ENCODE peak calls at places on chromosomes 16 and 17, in five cellular contexts. One of them, this sample, is unnamed.

GRCh38 chr16:82263456-82264159 is 93.6 kb upstream of the MPHOSPH6 start:
- DNase-seq in GM13976: peak
- DNase-seq in heart left ventricle: peak
- DNase-seq in heart right ventricle: peak
- DNase-seq in BJ: no peak
- DNase-seq in this sample: peak

GRCh38 chr17:75077072-75077489 is 10.7 kb upstream of the SLC16A5 start:
- DNase-seq in heart right ventricle: no peak
- DNase-seq in BJ: no peak
- DNase-seq in heart left ventricle: no peak
- DNase-seq in GM13976: no peak
- DNase-seq in this sample: peak

GRCh38 chr17:27319536-27320221 is 25.8 kb downstream of the WSB1 start:
- DNase-seq in GM13976: no peak
- DNase-seq in BJ: no peak
- DNase-seq in heart right ventricle: peak
- DNase-seq in heart left ventricle: peak
- DNase-seq in this sample: no peak

GRCh38 chr17:75571197-75571884 is 16.3 kb upstream of the MYO15B start:
- DNase-seq in GM13976: peak
- DNase-seq in heart left ventricle: peak
- DNase-seq in BJ: no peak
- DNase-seq in heart right ventricle: peak
- DNase-seq in this sample: peak

GRCh38 chr16:25134306-25134705 is 22.8 kb downstream of the LCMT1 start:
- DNase-seq in GM13976: no peak
- DNase-seq in BJ: no peak
- DNase-seq in heart left ventricle: no peak
- DNase-seq in heart right ventricle: no peak
- DNase-seq in this sample: no peak

GRCh38 chr17:81593105-81593871 is 41.1 kb upstream of the FAAP100 start:
- DNase-seq in heart left ventricle: peak
- DNase-seq in heart right ventricle: no peak
- DNase-seq in BJ: no peak
- DNase-seq in GM13976: no peak
- DNase-seq in this sample: no peak

GRCh38 chr16:54882556-54882955 is 48.1 kb upstream of the IRX5 start:
- DNase-seq in GM13976: no peak
- DNase-seq in heart right ventricle: no peak
- DNase-seq in heart left ventricle: no peak
- DNase-seq in BJ: no peak
- DNase-seq in this sample: no peak

GRCh38 chr17:71286625-71287024 is 834.2 kb upstream of the SOX9 start:
- DNase-seq in heart right ventricle: no peak
- DNase-seq in GM13976: no peak
- DNase-seq in BJ: no peak
- DNase-seq in heart left ventricle: no peak
- DNase-seq in this sample: no peak

GRCh38 chr16:89052824-89053724 is 40.6 kb upstream of the ACSF3 start:
- DNase-seq in heart right ventricle: no peak
- DNase-seq in GM13976: no peak
- DNase-seq in BJ: no peak
- DNase-seq in heart left ventricle: no peak
- DNase-seq in this sample: no peak

GRCh38 chr16:48146710-48147109 is 9.1 kb downstream of the ABCC12 start:
- DNase-seq in heart left ventricle: no peak
- DNase-seq in BJ: no peak
- DNase-seq in GM13976: no peak
- DNase-seq in heart right ventricle: no peak
- DNase-seq in this sample: no peak

GRCh38 chr17:41944943-41945342 is 14.5 kb downstream of the ODAD4 start:
- DNase-seq in heart right ventricle: no peak
- DNase-seq in BJ: no peak
- DNase-seq in GM13976: no peak
- DNase-seq in heart left ventricle: no peak
- DNase-seq in this sample: no peak

GRCh38 chr16:81996664-81997529 is 14.4 kb downstream of the SDR42E1 start:
- DNase-seq in GM13976: no peak
- DNase-seq in heart right ventricle: no peak
- DNase-seq in heart left ventricle: no peak
- DNase-seq in BJ: peak
- DNase-seq in this sample: no peak

GRCh38 chr17:38730526-38731379 is 612 bp downstream of the CISD3 start:
- DNase-seq in BJ: no peak
- DNase-seq in heart right ventricle: peak
- DNase-seq in heart left ventricle: peak
- DNase-seq in GM13976: no peak
- DNase-seq in this sample: no peak

GRCh38 chr16:84084570-84085270 is 32.0 kb downstream of the MBTPS1 start:
- DNase-seq in heart right ventricle: peak
- DNase-seq in GM13976: peak
- DNase-seq in BJ: no peak
- DNase-seq in heart left ventricle: peak
- DNase-seq in this sample: peak

GRCh38 chr16:77112701-77113100 is 78.3 kb upstream of the MON1B start:
- DNase-seq in heart left ventricle: no peak
- DNase-seq in heart right ventricle: no peak
- DNase-seq in BJ: no peak
- DNase-seq in GM13976: no peak
- DNase-seq in this sample: no peak

GRCh38 chr17:82536220-82537201 is 17.0 kb downstream of the FOXK2 start:
- DNase-seq in heart right ventricle: peak
- DNase-seq in BJ: peak
- DNase-seq in heart left ventricle: peak
- DNase-seq in GM13976: no peak
- DNase-seq in this sample: no peak

GRCh38 chr16:30893082-30893743 is 664 bp downstream of the BCL7C start:
- DNase-seq in GM13976: peak
- DNase-seq in heart left ventricle: no peak
- DNase-seq in BJ: no peak
- DNase-seq in heart right ventricle: no peak
- DNase-seq in this sample: no peak

GRCh38 chr17:76572201-76572910 is 13.3 kb downstream of the ST6GALNAC2 start:
- DNase-seq in heart left ventricle: no peak
- DNase-seq in BJ: no peak
- DNase-seq in GM13976: no peak
- DNase-seq in heart right ventricle: no peak
- DNase-seq in this sample: no peak

GRCh38 chr16:56767018-56767417 is 37.1 kb downstream of the NUP93 start:
- DNase-seq in GM13976: no peak
- DNase-seq in heart right ventricle: no peak
- DNase-seq in heart left ventricle: no peak
- DNase-seq in BJ: no peak
- DNase-seq in this sample: no peak

GRCh38 chr17:49016775-49017463 is 19.7 kb downstream of the IGF2BP1 start:
- DNase-seq in GM13976: no peak
- DNase-seq in heart left ventricle: no peak
- DNase-seq in heart right ventricle: no peak
- DNase-seq in BJ: no peak
- DNase-seq in this sample: no peak

GRCh38 chr16:75062135-75062943 is 54.2 kb downstream of the LDHD start:
- DNase-seq in heart left ventricle: peak
- DNase-seq in GM13976: no peak
- DNase-seq in BJ: no peak
- DNase-seq in heart right ventricle: peak
- DNase-seq in this sample: no peak

GRCh38 chr17:4509402-4509801 is 10.7 kb downstream of the SPNS2 start:
- DNase-seq in BJ: no peak
- DNase-seq in heart right ventricle: no peak
- DNase-seq in GM13976: peak
- DNase-seq in heart left ventricle: no peak
- DNase-seq in this sample: peak
- TF ChIP-seq CTCF in BJ: no peak
- TF ChIP-seq CTCF in heart right ventricle: peak
- TF ChIP-seq CTCF in GM13976: no peak
- TF ChIP-seq CTCF in heart left ventricle: no peak
- TF ChIP-seq CTCF in this sample: no peak

DNA sequence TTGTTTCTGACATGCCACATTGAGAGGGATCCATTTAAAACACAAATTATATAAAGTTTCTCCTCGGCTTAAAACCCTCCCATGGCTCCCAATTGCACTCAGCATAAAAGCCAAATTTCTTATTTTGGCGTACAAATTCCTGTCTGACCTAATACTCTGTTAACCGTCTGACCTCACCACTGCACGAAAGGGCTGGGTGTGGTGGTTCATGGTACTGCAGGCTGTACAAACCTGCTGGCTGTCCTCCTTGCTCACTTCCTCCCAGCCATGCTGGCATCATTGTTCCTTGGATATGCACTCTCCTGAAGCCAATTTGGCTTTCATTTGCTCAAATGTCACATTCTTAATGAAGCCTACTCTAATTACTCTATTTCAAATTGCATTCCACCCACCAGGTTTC is 301.6 kb upstream of the C16orf82 start:
- DNase-seq in BJ: no peak
- DNase-seq in heart right ventricle: no peak
- DNase-seq in GM13976: no peak
- DNase-seq in heart left ventricle: no peak
- DNase-seq in this sample: no peak
- TF ChIP-seq CTCF in BJ: no peak
- TF ChIP-seq CTCF in heart right ventricle: peak
- TF ChIP-seq CTCF in GM13976: no peak
- TF ChIP-seq CTCF in heart left ventricle: peak
- TF ChIP-seq CTCF in this sample: no peak

GRCh38 chr16:27268376-27269299 is at the start of gene NSMCE1:
- DNase-seq in heart right ventricle: peak
- DNase-seq in BJ: peak
- DNase-seq in heart left ventricle: peak
- DNase-seq in GM13976: peak
- DNase-seq in this sample: peak
- TF ChIP-seq CTCF in heart right ventricle: peak
- TF ChIP-seq CTCF in BJ: peak
- TF ChIP-seq CTCF in heart left ventricle: peak
- TF ChIP-seq CTCF in GM13976: no peak
- TF ChIP-seq CTCF in this sample: no peak

GRCh38 chr16:49801290-49801689 is 54.6 kb downstream of the ZNF423 start:
- DNase-seq in heart left ventricle: no peak
- DNase-seq in heart right ventricle: no peak
- DNase-seq in GM13976: no peak
- DNase-seq in BJ: no peak
- DNase-seq in this sample: no peak
- TF ChIP-seq CTCF in heart left ventricle: no peak
- TF ChIP-seq CTCF in heart right ventricle: no peak
- TF ChIP-seq CTCF in GM13976: no peak
- TF ChIP-seq CTCF in BJ: no peak
- TF ChIP-seq CTCF in this sample: no peak

GRCh38 chr17:60819447-60820130 is 141.9 kb downstream of the BCAS3 start:
- DNase-seq in heart left ventricle: no peak
- DNase-seq in BJ: no peak
- DNase-seq in GM13976: no peak
- DNase-seq in heart right ventricle: no peak
- DNase-seq in this sample: no peak

GRCh38 chr17:60817187-60817586 is 139.5 kb downstream of the BCAS3 start:
- DNase-seq in BJ: peak
- DNase-seq in GM13976: no peak
- DNase-seq in heart left ventricle: no peak
- DNase-seq in heart right ventricle: no peak
- DNase-seq in this sample: no peak
- TF ChIP-seq CTCF in BJ: no peak
- TF ChIP-seq CTCF in GM13976: no peak
- TF ChIP-seq CTCF in heart left ventricle: no peak
- TF ChIP-seq CTCF in heart right ventricle: no peak
- TF ChIP-seq CTCF in this sample: no peak

DNA sequence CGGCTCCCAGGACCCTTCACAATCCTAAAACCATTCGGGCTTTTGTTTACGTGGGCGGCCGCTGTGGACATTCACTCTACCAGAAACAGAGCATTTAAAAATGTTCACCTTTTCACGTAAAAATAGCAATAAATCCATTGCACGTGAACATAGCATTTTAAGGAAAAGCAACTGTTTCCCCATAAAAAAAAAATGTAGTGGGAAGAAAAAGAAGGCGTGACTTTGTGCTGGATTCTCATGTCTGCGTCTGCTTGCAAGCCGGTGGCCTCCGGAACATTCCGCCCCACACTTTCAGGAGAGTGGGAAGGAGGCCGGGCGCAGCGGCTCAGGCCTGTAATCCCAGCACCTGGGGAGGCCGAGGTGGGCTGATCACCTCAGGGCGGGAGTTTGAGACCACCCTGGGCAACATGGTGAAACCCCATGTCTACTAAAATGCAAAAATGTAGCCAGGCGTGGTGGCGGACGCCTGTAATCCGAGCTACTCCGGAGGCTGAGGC is 13.4 kb upstream of the GNG13 start:
- DNase-seq in heart right ventricle: no peak
- DNase-seq in GM13976: no peak
- DNase-seq in heart left ventricle: no peak
- DNase-seq in BJ: no peak
- DNase-seq in this sample: no peak
- TF ChIP-seq CTCF in heart right ventricle: no peak
- TF ChIP-seq CTCF in GM13976: no peak
- TF ChIP-seq CTCF in heart left ventricle: no peak
- TF ChIP-seq CTCF in BJ: no peak
- TF ChIP-seq CTCF in this sample: no peak

DNA sequence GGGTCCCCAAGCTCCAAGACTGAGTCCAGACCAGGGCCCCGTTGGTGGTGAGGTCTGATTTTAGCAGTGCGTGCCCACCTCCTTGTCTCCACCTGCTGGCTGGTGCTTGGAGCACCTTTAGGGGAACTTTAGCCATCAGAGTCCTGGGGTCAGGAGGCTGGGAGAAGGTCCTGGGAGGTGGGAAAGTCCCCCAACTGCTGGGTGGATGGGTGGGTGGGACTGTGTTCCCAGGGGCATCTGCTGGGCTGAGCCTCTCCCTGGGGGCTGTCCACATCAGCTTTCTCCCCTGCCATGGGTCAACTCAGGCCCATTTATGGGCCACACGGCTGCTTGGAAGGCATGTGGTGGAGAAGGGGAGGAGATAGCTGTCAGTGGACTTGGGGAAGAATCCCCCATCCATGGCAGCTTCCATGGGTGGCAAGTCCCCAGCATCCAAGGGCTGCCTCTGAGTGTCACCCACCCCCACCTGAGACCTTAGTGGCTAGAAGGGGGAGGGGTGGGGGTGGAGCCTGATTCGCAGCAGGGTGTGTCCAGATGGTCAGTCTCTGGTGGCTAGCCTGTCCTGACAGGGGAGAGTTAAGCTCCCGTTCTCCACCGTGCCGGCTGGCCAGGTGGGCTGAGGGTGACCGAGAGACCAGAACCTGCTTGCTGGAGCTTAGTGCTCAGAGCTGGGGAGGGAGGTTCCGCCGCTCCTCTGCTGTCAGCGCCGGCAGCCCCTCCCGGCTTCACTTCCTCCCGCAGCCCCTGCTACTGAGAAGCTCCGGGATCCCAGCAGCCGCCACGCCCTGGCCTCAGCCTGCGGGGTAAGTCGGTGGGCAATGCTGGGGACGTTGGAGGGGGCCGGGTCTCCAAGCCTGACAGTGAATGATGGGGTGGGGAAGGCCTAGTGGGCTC is at the start of gene TRPV2:
- DNase-seq in heart left ventricle: peak
- DNase-seq in GM13976: peak
- DNase-seq in heart right ventricle: no peak
- DNase-seq in BJ: no peak
- DNase-seq in this sample: peak
- TF ChIP-seq CTCF in heart left ventricle: no peak
- TF ChIP-seq CTCF in GM13976: peak
- TF ChIP-seq CTCF in heart right ventricle: peak
- TF ChIP-seq CTCF in BJ: peak
- TF ChIP-seq CTCF in this sample: peak